ENCODE peak calls at places on chromosomes 3 and 15, in eight cellular contexts. One of them, this sample, is unnamed.

GRCh38 chr3:124372784-124373183 is 357.5 kb upstream of the UMPS start:
- DNase-seq in colonic mucosa: no peak
- DNase-seq in foreskin fibroblast: no peak
- DNase-seq in neural crest cell: no peak
- DNase-seq in fibroblast of pulmonary artery: no peak
- DNase-seq in fibroblast of the aortic adventitia: no peak
- DNase-seq in activated B cell treated with CpG ODN at 0.5 μM for 24 hours: no peak
- DNase-seq in AG04450: no peak
- DNase-seq in this sample: no peak

GRCh38 chr3:156997351-156997750 is 162.6 kb downstream of the CCNL1 start:
- DNase-seq in colonic mucosa: no peak
- DNase-seq in foreskin fibroblast: peak; percentile 33
- DNase-seq in neural crest cell: no peak
- DNase-seq in fibroblast of pulmonary artery: peak; percentile 36
- DNase-seq in fibroblast of the aortic adventitia: peak; percentile 37
- DNase-seq in activated B cell treated with CpG ODN at 0.5 μM for 24 hours: no peak
- DNase-seq in AG04450: no peak
- DNase-seq in this sample: no peak

GRCh38 chr15:53693729-53694533 is 65.5 kb downstream of the WDR72 start:
- DNase-seq in colonic mucosa: no peak
- DNase-seq in foreskin fibroblast: no peak
- DNase-seq in neural crest cell: no peak
- DNase-seq in fibroblast of pulmonary artery: no peak
- DNase-seq in fibroblast of the aortic adventitia: no peak
- DNase-seq in activated B cell treated with CpG ODN at 0.5 μM for 24 hours: no peak
- DNase-seq in AG04450: no peak
- DNase-seq in this sample: no peak

GRCh38 chr3:142958707-142959106 is 4.8 kb downstream of the PAQR9 start:
- DNase-seq in colonic mucosa: no peak
- DNase-seq in foreskin fibroblast: no peak
- DNase-seq in neural crest cell: no peak
- DNase-seq in fibroblast of pulmonary artery: peak; percentile 24
- DNase-seq in fibroblast of the aortic adventitia: peak; percentile 68
- DNase-seq in activated B cell treated with CpG ODN at 0.5 μM for 24 hours: no peak
- DNase-seq in AG04450: no peak
- DNase-seq in this sample: no peak

GRCh38 chr3:170740285-170740684 is 129.7 kb downstream of the RPL22L1 start:
- DNase-seq in colonic mucosa: no peak
- DNase-seq in foreskin fibroblast: no peak
- DNase-seq in neural crest cell: no peak
- DNase-seq in fibroblast of pulmonary artery: no peak
- DNase-seq in fibroblast of the aortic adventitia: no peak
- DNase-seq in activated B cell treated with CpG ODN at 0.5 μM for 24 hours: no peak
- DNase-seq in AG04450: no peak
- DNase-seq in this sample: no peak

GRCh38 chr3:30443756-30444673 is 162.4 kb upstream of the TGFBR2 start:
- DNase-seq in colonic mucosa: no peak
- DNase-seq in foreskin fibroblast: no peak
- DNase-seq in neural crest cell: no peak
- DNase-seq in fibroblast of pulmonary artery: no peak
- DNase-seq in fibroblast of the aortic adventitia: no peak
- DNase-seq in activated B cell treated with CpG ODN at 0.5 μM for 24 hours: no peak
- DNase-seq in AG04450: no peak
- DNase-seq in this sample: no peak

GRCh38 chr15:75565062-75565970 is 13.8 kb downstream of the PTPN9 start:
- DNase-seq in colonic mucosa: no peak
- DNase-seq in foreskin fibroblast: no peak
- DNase-seq in neural crest cell: no peak
- DNase-seq in fibroblast of pulmonary artery: peak; percentile 33
- DNase-seq in fibroblast of the aortic adventitia: peak; percentile 63
- DNase-seq in activated B cell treated with CpG ODN at 0.5 μM for 24 hours: no peak
- DNase-seq in AG04450: no peak
- DNase-seq in this sample: no peak

GRCh38 chr15:100966997-100967396 is 47.8 kb downstream of the LRRK1 start:
- DNase-seq in colonic mucosa: no peak
- DNase-seq in foreskin fibroblast: no peak
- DNase-seq in neural crest cell: no peak
- DNase-seq in fibroblast of pulmonary artery: no peak
- DNase-seq in fibroblast of the aortic adventitia: no peak
- DNase-seq in activated B cell treated with CpG ODN at 0.5 μM for 24 hours: no peak
- DNase-seq in AG04450: no peak
- DNase-seq in this sample: no peak

GRCh38 chr3:82100378-82100777 is 338.9 kb upstream of the GBE1 start:
- DNase-seq in colonic mucosa: no peak
- DNase-seq in foreskin fibroblast: no peak
- DNase-seq in neural crest cell: no peak
- DNase-seq in fibroblast of pulmonary artery: peak; percentile 18
- DNase-seq in fibroblast of the aortic adventitia: peak; percentile 51
- DNase-seq in activated B cell treated with CpG ODN at 0.5 μM for 24 hours: no peak
- DNase-seq in AG04450: no peak
- DNase-seq in this sample: no peak

GRCh38 chr3:46985588-46985987 is 6.1 kb downstream of the NBEAL2 start:
- DNase-seq in colonic mucosa: no peak
- DNase-seq in foreskin fibroblast: no peak
- DNase-seq in neural crest cell: no peak
- DNase-seq in fibroblast of pulmonary artery: no peak
- DNase-seq in fibroblast of the aortic adventitia: no peak
- DNase-seq in activated B cell treated with CpG ODN at 0.5 μM for 24 hours: no peak
- DNase-seq in AG04450: no peak
- DNase-seq in this sample: no peak

GRCh38 chr3:40043444-40043755 is 234.0 kb downstream of the MYRIP start:
- DNase-seq in colonic mucosa: no peak
- DNase-seq in foreskin fibroblast: peak; percentile 85
- DNase-seq in neural crest cell: no peak
- DNase-seq in fibroblast of pulmonary artery: peak; percentile 70
- DNase-seq in fibroblast of the aortic adventitia: peak; percentile 91
- DNase-seq in activated B cell treated with CpG ODN at 0.5 μM for 24 hours: no peak
- DNase-seq in AG04450: no peak
- DNase-seq in this sample: no peak

GRCh38 chr3:146326875-146327543 is 76.1 kb upstream of the PLSCR4 start:
- DNase-seq in colonic mucosa: peak; percentile 45
- DNase-seq in foreskin fibroblast: peak; percentile 68
- DNase-seq in neural crest cell: no peak
- DNase-seq in fibroblast of pulmonary artery: peak; percentile 93
- DNase-seq in fibroblast of the aortic adventitia: peak; percentile 88
- DNase-seq in activated B cell treated with CpG ODN at 0.5 μM for 24 hours: no peak
- DNase-seq in AG04450: peak; percentile 57
- DNase-seq in this sample: no peak

GRCh38 chr3:106403746-106404145 is 534.9 kb upstream of the CBLB start:
- DNase-seq in colonic mucosa: no peak
- DNase-seq in foreskin fibroblast: no peak
- DNase-seq in neural crest cell: no peak
- DNase-seq in fibroblast of pulmonary artery: no peak
- DNase-seq in fibroblast of the aortic adventitia: no peak
- DNase-seq in activated B cell treated with CpG ODN at 0.5 μM for 24 hours: no peak
- DNase-seq in AG04450: no peak
- DNase-seq in this sample: no peak

GRCh38 chr3:26058774-26059455 is 269.0 kb downstream of the OXSM start:
- DNase-seq in colonic mucosa: no peak
- DNase-seq in foreskin fibroblast: no peak
- DNase-seq in neural crest cell: no peak
- DNase-seq in fibroblast of pulmonary artery: no peak
- DNase-seq in fibroblast of the aortic adventitia: no peak
- DNase-seq in activated B cell treated with CpG ODN at 0.5 μM for 24 hours: no peak
- DNase-seq in AG04450: no peak
- DNase-seq in this sample: no peak

GRCh38 chr3:159858650-159859049 is 130.0 kb upstream of the IL12A start:
- DNase-seq in colonic mucosa: no peak
- DNase-seq in foreskin fibroblast: no peak
- DNase-seq in neural crest cell: no peak
- DNase-seq in fibroblast of pulmonary artery: no peak
- DNase-seq in fibroblast of the aortic adventitia: no peak
- DNase-seq in activated B cell treated with CpG ODN at 0.5 μM for 24 hours: no peak
- DNase-seq in AG04450: no peak
- DNase-seq in this sample: no peak

GRCh38 chr3:15820911-15821310 is 23.1 kb upstream of the ANKRD28 start:
- DNase-seq in colonic mucosa: no peak
- DNase-seq in foreskin fibroblast: peak; percentile 28
- DNase-seq in neural crest cell: no peak
- DNase-seq in fibroblast of pulmonary artery: no peak
- DNase-seq in fibroblast of the aortic adventitia: no peak
- DNase-seq in activated B cell treated with CpG ODN at 0.5 μM for 24 hours: no peak
- DNase-seq in AG04450: no peak
- DNase-seq in this sample: no peak

DNA sequence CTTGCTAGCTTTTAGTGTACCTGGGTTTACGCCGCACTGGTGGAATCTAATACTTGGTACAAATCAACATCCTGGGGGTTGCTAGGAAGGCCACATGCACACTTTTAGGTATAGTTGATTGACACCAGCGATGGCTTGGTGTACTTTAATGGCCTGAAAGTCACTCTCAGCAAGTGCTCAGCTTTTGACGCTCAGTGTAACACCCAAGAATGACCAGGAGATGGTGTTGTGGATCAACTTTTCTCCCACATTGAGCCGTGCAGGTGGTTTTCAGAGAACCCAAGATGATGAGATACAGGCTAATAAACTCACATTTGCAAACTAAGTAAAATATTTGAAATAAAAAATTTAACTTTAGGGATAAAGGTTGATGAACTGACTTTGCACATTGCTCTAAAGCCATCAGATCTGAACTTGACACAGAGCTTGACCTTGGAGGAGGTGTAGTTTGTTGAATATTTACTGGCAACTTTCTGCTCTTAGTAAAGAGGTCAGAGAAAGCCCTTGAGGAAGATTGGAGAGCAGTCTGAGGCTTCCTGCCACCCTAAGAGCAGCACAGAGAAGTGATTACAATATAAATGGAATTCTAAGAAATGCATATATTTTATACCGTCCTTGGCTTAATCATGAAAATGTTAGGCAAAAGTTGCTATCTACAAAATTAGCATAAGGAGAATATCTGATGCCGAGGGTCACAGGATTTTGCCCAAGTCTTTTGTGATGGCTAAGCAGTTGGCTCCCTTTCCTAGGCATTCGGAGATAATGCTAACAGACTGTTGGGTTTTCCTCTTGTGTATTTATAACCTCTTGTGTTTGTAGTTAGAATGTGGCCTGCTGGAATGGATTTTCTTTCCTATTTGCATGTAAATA is 143.4 kb upstream of the RASGRP1 start:
- DNase-seq in colonic mucosa: peak; percentile 55
- DNase-seq in foreskin fibroblast: peak; percentile 54
- DNase-seq in neural crest cell: peak; percentile 48
- DNase-seq in fibroblast of pulmonary artery: peak; percentile 83
- DNase-seq in fibroblast of the aortic adventitia: peak; percentile 79
- DNase-seq in activated B cell treated with CpG ODN at 0.5 μM for 24 hours: no peak
- DNase-seq in AG04450: no peak
- DNase-seq in this sample: peak; percentile 48
- TF ChIP-seq CTCF in colonic mucosa: peak; percentile 67
- TF ChIP-seq CTCF in foreskin fibroblast: peak; percentile 68
- TF ChIP-seq CTCF in neural crest cell: peak; percentile 83
- TF ChIP-seq CTCF in fibroblast of pulmonary artery: peak; percentile 85
- TF ChIP-seq CTCF in fibroblast of the aortic adventitia: peak; percentile 82
- TF ChIP-seq CTCF in activated B cell treated with CpG ODN at 0.5 μM for 24 hours: no peak
- TF ChIP-seq CTCF in AG04450: peak; percentile 92
- TF ChIP-seq CTCF in this sample: peak; percentile 62

DNA sequence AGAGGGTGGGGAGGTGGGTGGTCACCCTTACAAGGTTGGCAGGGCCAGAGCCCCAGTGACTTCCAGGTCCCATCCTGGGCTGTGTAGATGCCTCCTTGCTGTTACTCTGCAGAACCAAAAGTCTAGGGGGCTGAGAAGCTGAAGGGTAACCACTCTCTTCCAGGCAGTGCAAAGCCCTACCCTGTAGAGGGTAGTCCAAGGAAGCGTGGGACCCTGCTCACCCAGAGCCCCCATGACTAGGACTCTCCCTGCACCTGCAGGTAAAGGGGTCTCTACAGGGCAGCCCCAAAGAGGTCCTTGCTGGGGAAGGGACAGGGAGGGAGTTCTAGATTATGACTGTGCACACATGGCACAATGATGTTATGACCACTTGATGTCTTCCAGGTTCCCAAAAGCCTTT is 14.2 kb downstream of the GHRL start:
- DNase-seq in colonic mucosa: no peak
- DNase-seq in foreskin fibroblast: no peak
- DNase-seq in neural crest cell: no peak
- DNase-seq in fibroblast of pulmonary artery: no peak
- DNase-seq in fibroblast of the aortic adventitia: no peak
- DNase-seq in activated B cell treated with CpG ODN at 0.5 μM for 24 hours: no peak
- DNase-seq in AG04450: no peak
- DNase-seq in this sample: no peak
- TF ChIP-seq CTCF in colonic mucosa: no peak
- TF ChIP-seq CTCF in foreskin fibroblast: no peak
- TF ChIP-seq CTCF in neural crest cell: no peak
- TF ChIP-seq CTCF in fibroblast of pulmonary artery: no peak
- TF ChIP-seq CTCF in fibroblast of the aortic adventitia: no peak
- TF ChIP-seq CTCF in activated B cell treated with CpG ODN at 0.5 μM for 24 hours: no peak
- TF ChIP-seq CTCF in AG04450: no peak
- TF ChIP-seq CTCF in this sample: no peak

DNA sequence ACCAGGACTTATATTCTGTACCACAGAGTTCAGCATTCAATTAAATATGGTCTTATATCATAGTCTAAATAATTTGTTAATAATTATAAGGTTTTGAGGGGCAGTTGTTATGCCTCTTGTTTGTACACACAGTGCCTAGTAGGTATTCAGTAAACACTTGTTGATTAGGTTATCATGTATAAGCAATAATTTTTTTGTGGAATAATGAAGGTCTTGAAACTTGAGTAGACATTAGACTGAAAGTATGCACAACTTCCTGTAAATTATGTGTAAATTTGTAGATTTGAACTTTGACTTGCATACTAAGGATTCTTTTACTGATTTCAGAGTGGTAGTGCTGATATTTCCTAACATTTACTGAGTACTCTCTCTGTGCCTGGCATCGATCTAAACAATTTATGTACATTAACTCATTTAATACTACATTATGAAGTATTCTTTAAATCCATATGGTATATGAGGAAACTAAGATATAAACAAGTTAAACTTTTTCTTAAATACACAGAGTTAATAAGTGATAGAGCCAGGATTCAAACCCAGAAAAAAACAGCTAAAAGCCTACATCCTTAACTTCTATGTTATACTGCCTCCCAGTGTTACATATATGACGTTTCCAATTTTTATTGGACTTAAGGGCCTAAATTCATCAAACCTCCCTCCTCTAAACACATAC is 65.1 kb downstream of the GLCE start:
- DNase-seq in colonic mucosa: no peak
- DNase-seq in foreskin fibroblast: peak; percentile 9
- DNase-seq in neural crest cell: no peak
- DNase-seq in fibroblast of pulmonary artery: peak; percentile 72
- DNase-seq in fibroblast of the aortic adventitia: peak; percentile 70
- DNase-seq in activated B cell treated with CpG ODN at 0.5 μM for 24 hours: no peak
- DNase-seq in AG04450: no peak
- DNase-seq in this sample: no peak
- TF ChIP-seq CTCF in colonic mucosa: no peak
- TF ChIP-seq CTCF in foreskin fibroblast: peak; percentile 11
- TF ChIP-seq CTCF in neural crest cell: peak; percentile 63
- TF ChIP-seq CTCF in fibroblast of pulmonary artery: peak; percentile 43
- TF ChIP-seq CTCF in fibroblast of the aortic adventitia: peak; percentile 35
- TF ChIP-seq CTCF in activated B cell treated with CpG ODN at 0.5 μM for 24 hours: no peak
- TF ChIP-seq CTCF in AG04450: peak; percentile 48
- TF ChIP-seq CTCF in this sample: no peak

DNA sequence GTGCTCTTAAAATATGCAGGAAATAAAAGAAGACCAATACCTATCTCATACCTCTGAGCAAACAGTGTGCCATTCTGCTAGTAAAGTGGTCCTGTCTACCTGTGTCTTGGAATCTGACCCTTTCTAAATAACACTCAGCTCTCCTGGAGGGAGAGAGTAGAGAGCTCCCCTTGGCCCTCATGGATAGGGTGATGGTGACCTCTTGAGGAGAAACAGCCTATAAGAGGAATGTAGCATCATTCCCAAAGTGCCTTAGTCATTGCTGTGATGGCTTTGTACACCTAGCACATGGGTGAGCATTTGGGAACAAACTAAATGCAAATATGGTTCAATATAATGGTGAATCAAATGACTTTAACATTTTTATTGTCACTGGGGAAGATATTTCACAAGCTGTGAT is 10.0 kb downstream of the SNTN start:
- DNase-seq in colonic mucosa: peak; percentile 25
- DNase-seq in foreskin fibroblast: no peak
- DNase-seq in neural crest cell: no peak
- DNase-seq in fibroblast of pulmonary artery: no peak
- DNase-seq in fibroblast of the aortic adventitia: peak; percentile 25
- DNase-seq in activated B cell treated with CpG ODN at 0.5 μM for 24 hours: no peak
- DNase-seq in AG04450: no peak
- DNase-seq in this sample: no peak
- TF ChIP-seq CTCF in colonic mucosa: no peak
- TF ChIP-seq CTCF in foreskin fibroblast: peak; percentile 2
- TF ChIP-seq CTCF in neural crest cell: no peak
- TF ChIP-seq CTCF in fibroblast of pulmonary artery: no peak
- TF ChIP-seq CTCF in fibroblast of the aortic adventitia: no peak
- TF ChIP-seq CTCF in activated B cell treated with CpG ODN at 0.5 μM for 24 hours: no peak
- TF ChIP-seq CTCF in AG04450: peak; percentile 7
- TF ChIP-seq CTCF in this sample: no peak